ENCODE peak calls at places on chromosomes 11 and 22, in four cellular contexts. One of them, this sample, is unnamed.

GRCh38 chr11:58525037-58525614 is 17.2 kb upstream of the OR5B21 start:
- DNase-seq in cardiac fibroblast: no peak
- DNase-seq in AG04449: no peak
- DNase-seq in astrocyte of the spinal cord: no peak
- DNase-seq in this sample: no peak

GRCh38 chr11:76830639-76831312 is 29.9 kb upstream of the ACER3 start:
- DNase-seq in astrocyte of the spinal cord: peak; percentile 58
- DNase-seq in AG04449: no peak
- DNase-seq in cardiac fibroblast: peak; percentile 67
- DNase-seq in this sample: peak; percentile 24

GRCh38 chr11:26227311-26227710 is 104.6 kb upstream of the ANO3 start:
- DNase-seq in AG04449: peak; percentile 73
- DNase-seq in cardiac fibroblast: peak; percentile 96
- DNase-seq in astrocyte of the spinal cord: peak; percentile 83
- DNase-seq in this sample: peak; percentile 62

GRCh38 chr22:28670153-28670552 is 9.5 kb downstream of the TTC28 start:
- DNase-seq in cardiac fibroblast: peak; percentile 22
- DNase-seq in astrocyte of the spinal cord: no peak
- DNase-seq in AG04449: peak; percentile 63
- DNase-seq in this sample: no peak

GRCh38 chr11:102280237-102280833 is 36.9 kb upstream of the BIRC3 start:
- DNase-seq in AG04449: no peak
- DNase-seq in cardiac fibroblast: no peak
- DNase-seq in astrocyte of the spinal cord: no peak
- DNase-seq in this sample: no peak

GRCh38 chr11:61828629-61829407 is 718 bp downstream of the FADS2 start:
- DNase-seq in astrocyte of the spinal cord: peak; percentile 27
- DNase-seq in cardiac fibroblast: peak; percentile 34
- DNase-seq in AG04449: no peak
- DNase-seq in this sample: no peak

GRCh38 chr11:27282141-27282590 is 80.8 kb downstream of the CCDC34 start:
- DNase-seq in AG04449: peak; percentile 93
- DNase-seq in astrocyte of the spinal cord: peak; percentile 99
- DNase-seq in cardiac fibroblast: peak; percentile 88
- DNase-seq in this sample: peak; percentile 73

GRCh38 chr22:46069518-46070214 is 80.7 kb upstream of the PPARA start:
- DNase-seq in astrocyte of the spinal cord: peak; percentile 94
- DNase-seq in AG04449: peak; percentile 78
- DNase-seq in cardiac fibroblast: peak; percentile 96
- DNase-seq in this sample: peak; percentile 91

GRCh38 chr11:64850979-64851567 is 6.6 kb upstream of the CDC42BPG start:
- DNase-seq in cardiac fibroblast: no peak
- DNase-seq in astrocyte of the spinal cord: no peak
- DNase-seq in AG04449: no peak
- DNase-seq in this sample: no peak

GRCh38 chr11:63993983-63994382 is 7.7 kb downstream of the OTUB1 start:
- DNase-seq in AG04449: no peak
- DNase-seq in cardiac fibroblast: no peak
- DNase-seq in astrocyte of the spinal cord: no peak
- DNase-seq in this sample: no peak

GRCh38 chr11:48880021-48880441 is 103.7 kb downstream of the TRIM51G start:
- DNase-seq in cardiac fibroblast: no peak
- DNase-seq in astrocyte of the spinal cord: no peak
- DNase-seq in AG04449: no peak
- DNase-seq in this sample: no peak

GRCh38 chr11:843818-844692 is 1.4 kb downstream of the TSPAN4 start:
- DNase-seq in AG04449: peak; percentile 84
- DNase-seq in astrocyte of the spinal cord: peak; percentile 94
- DNase-seq in cardiac fibroblast: peak; percentile 95
- DNase-seq in this sample: peak; percentile 91

GRCh38 chr11:33001281-33001680 is 14.4 kb upstream of the DEPDC7 start:
- DNase-seq in AG04449: no peak
- DNase-seq in astrocyte of the spinal cord: no peak
- DNase-seq in cardiac fibroblast: no peak
- DNase-seq in this sample: no peak

GRCh38 chr11:107623183-107623582 is 32.2 kb downstream of the ELMOD1 start:
- DNase-seq in AG04449: no peak
- DNase-seq in cardiac fibroblast: no peak
- DNase-seq in astrocyte of the spinal cord: peak; percentile 7
- DNase-seq in this sample: no peak

GRCh38 chr11:107631043-107631442 is 40.1 kb downstream of the ELMOD1 start:
- DNase-seq in cardiac fibroblast: peak; percentile 7
- DNase-seq in AG04449: no peak
- DNase-seq in astrocyte of the spinal cord: no peak
- DNase-seq in this sample: no peak

GRCh38 chr11:107619926-107620325 is 29.0 kb downstream of the ELMOD1 start:
- DNase-seq in astrocyte of the spinal cord: peak; percentile 22
- DNase-seq in cardiac fibroblast: peak; percentile 38
- DNase-seq in AG04449: no peak
- DNase-seq in this sample: no peak

GRCh38 chr11:107621090-107621489 is 30.1 kb downstream of the ELMOD1 start:
- DNase-seq in AG04449: no peak
- DNase-seq in cardiac fibroblast: no peak
- DNase-seq in astrocyte of the spinal cord: no peak
- DNase-seq in this sample: no peak

GRCh38 chr11:107624983-107625779 is 34.2 kb downstream of the ELMOD1 start:
- DNase-seq in astrocyte of the spinal cord: no peak
- DNase-seq in AG04449: no peak
- DNase-seq in cardiac fibroblast: no peak
- DNase-seq in this sample: no peak
- H3K4me3 ChIP-seq in astrocyte of the spinal cord: no peak overlapping the region
- H3K4me3 ChIP-seq in AG04449: no peak overlapping the region
- H3K4me3 ChIP-seq in cardiac fibroblast: no peak overlapping the region
- H3K4me3 ChIP-seq in this sample: no peak overlapping the region

GRCh38 chr22:31977141-31977781 is 32.9 kb downstream of the YWHAH start:
- DNase-seq in cardiac fibroblast: peak; percentile 78
- DNase-seq in astrocyte of the spinal cord: peak; percentile 66
- DNase-seq in AG04449: no peak
- DNase-seq in this sample: peak; percentile 50
- TF ChIP-seq CTCF in cardiac fibroblast: peak; percentile 76
- TF ChIP-seq CTCF in astrocyte of the spinal cord: peak; percentile 77
- TF ChIP-seq CTCF in AG04449: peak; percentile 81
- TF ChIP-seq CTCF in this sample: peak; percentile 83

DNA sequence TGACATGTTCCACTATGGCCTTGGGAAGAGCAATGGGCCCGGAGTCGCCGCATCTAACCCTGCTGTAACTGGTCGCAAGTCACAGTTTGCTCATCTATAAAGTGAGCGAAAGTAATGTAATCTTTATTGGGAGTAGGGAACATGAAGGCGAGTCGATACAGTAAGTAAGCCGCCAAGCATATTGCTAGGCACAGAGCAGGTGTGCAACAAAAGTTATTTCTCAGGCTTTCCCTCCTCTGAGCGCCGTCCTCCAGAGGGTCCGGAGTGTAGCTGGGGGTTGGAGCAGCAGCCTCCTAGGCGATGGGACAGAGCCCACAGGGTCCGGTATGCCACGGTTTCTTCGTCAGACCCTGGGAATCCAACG is 343 bp upstream of the SPON1 start:
- DNase-seq in AG04449: no peak
- DNase-seq in astrocyte of the spinal cord: no peak
- DNase-seq in cardiac fibroblast: no peak
- DNase-seq in this sample: no peak
- H3K4me3 ChIP-seq in AG04449: no peak overlapping the region
- H3K4me3 ChIP-seq in astrocyte of the spinal cord: no peak overlapping the region
- H3K4me3 ChIP-seq in cardiac fibroblast: peak overlapping the region; percentile 2
- H3K4me3 ChIP-seq in this sample: no peak overlapping the region

GRCh38 chr22:27029584-27030130 is 372.3 kb downstream of the MIAT start:
- DNase-seq in AG04449: no peak
- DNase-seq in cardiac fibroblast: no peak
- DNase-seq in astrocyte of the spinal cord: no peak
- DNase-seq in this sample: no peak

GRCh38 chr22:27028093-27028492 is 370.7 kb downstream of the MIAT start:
- DNase-seq in astrocyte of the spinal cord: no peak
- DNase-seq in cardiac fibroblast: peak; percentile 2
- DNase-seq in AG04449: no peak
- DNase-seq in this sample: no peak

GRCh38 chr22:27032121-27032761 is 374.9 kb downstream of the MIAT start:
- DNase-seq in astrocyte of the spinal cord: peak; percentile 17
- DNase-seq in AG04449: no peak
- DNase-seq in cardiac fibroblast: no peak
- DNase-seq in this sample: no peak
- TF ChIP-seq CTCF in astrocyte of the spinal cord: peak; percentile 50
- TF ChIP-seq CTCF in AG04449: peak; percentile 15
- TF ChIP-seq CTCF in cardiac fibroblast: peak; percentile 19
- TF ChIP-seq CTCF in this sample: no peak

DNA sequence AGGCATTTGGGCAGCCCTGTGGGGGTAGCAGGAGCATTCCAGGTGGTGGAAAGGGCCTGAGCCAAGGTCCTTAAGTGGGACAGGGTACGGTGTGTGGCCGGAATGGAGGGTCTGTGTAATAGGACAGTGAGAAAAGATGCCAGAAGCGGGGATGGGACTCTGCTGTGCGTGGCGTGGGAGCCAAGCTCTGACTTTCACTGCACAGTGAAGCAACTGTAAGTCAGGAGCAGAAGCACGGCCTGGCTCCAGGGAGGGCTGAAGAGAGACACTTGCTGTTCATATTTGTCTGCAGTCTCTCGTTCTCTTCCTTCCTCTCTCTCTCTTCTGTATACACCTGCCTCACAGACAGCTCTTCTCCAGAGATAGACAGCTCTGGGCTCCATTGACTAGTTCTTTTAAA is 1.9 kb downstream of the IL17RA start:
- DNase-seq in astrocyte of the spinal cord: no peak
- DNase-seq in AG04449: no peak
- DNase-seq in cardiac fibroblast: no peak
- DNase-seq in this sample: no peak
- H3K4me3 ChIP-seq in astrocyte of the spinal cord: no peak overlapping the region
- H3K4me3 ChIP-seq in AG04449: no peak overlapping the region
- H3K4me3 ChIP-seq in cardiac fibroblast: no peak overlapping the region
- H3K4me3 ChIP-seq in this sample: no peak overlapping the region

GRCh38 chr11:86955674-86956522 is 703 bp upstream of the FZD4 start:
- DNase-seq in cardiac fibroblast: peak; percentile 76
- DNase-seq in AG04449: no peak
- DNase-seq in astrocyte of the spinal cord: peak; percentile 77
- DNase-seq in this sample: peak; percentile 21
- TF ChIP-seq CTCF in cardiac fibroblast: peak; percentile 2
- TF ChIP-seq CTCF in AG04449: peak; percentile 30
- TF ChIP-seq CTCF in astrocyte of the spinal cord: peak; percentile 16
- TF ChIP-seq CTCF in this sample: no peak

This sample was measured in HFF-Myc.